ENCODE peak calls at places on chromosomes 3 and 15, in seven cellular contexts. B is SK-N-SH, T is sigmoid colon, I is HepG2, W is Panc1, F is breast epithelium, Q is spleen. K is an unnamed sample.

GRCh38 chr3:30043156-30043555 is 563.2 kb upstream of the TGFBR2 start:
- DNase-seq in B (no peak), T (no peak), I (no peak), W (no peak), F (no peak), Q (no peak), K (no peak)

GRCh38 chr3:161559177-161559998 is 62.8 kb downstream of the OTOL1 start:
- DNase-seq in B (no peak), T (no peak), I (peak; percentile 27), W (peak; percentile 46), F (no peak), Q (no peak), K (no peak)

GRCh38 chr3:71893702-71894479 is 108.9 kb upstream of the PROK2 start:
- DNase-seq in B (no peak), T (no peak), I (no peak), W (no peak), F (no peak), Q (no peak), K (no peak)

GRCh38 chr3:25293736-25294135 is 134.3 kb upstream of the RARB start:
- DNase-seq in B (no peak), T (no peak), I (no peak), W (no peak), F (no peak), Q (no peak), K (no peak)

GRCh38 chr3:31531465-31531991 is 1.2 kb upstream of the STT3B start:
- DNase-seq in B (no peak), T (no peak), I (no peak), W (no peak), F (no peak), Q (no peak), K (no peak)

GRCh38 chr3:44439499-44440295 is 37.8 kb downstream of the ZNF445 start:
- DNase-seq in B (peak; percentile 74), T (peak; percentile 93), I (peak; percentile 97), W (no peak), F (no peak), Q (peak; percentile 89), K (peak; percentile 85)

GRCh38 chr3:138082085-138082991 is 33.1 kb downstream of the DZIP1L start:
- DNase-seq in B (no peak), T (no peak), I (peak; percentile 22), W (no peak), F (no peak), Q (no peak), K (no peak)

GRCh38 chr15:90531147-90531546 is 1.4 kb downstream of the CRTC3 start:
- DNase-seq in B (peak; percentile 56), T (no peak), I (no peak), W (no peak), F (no peak), Q (no peak), K (no peak)

GRCh38 chr3:184347321-184348056 is 10.1 kb downstream of the FAM131A start:
- DNase-seq in B (no peak), T (no peak), I (no peak), W (no peak), F (no peak), Q (no peak), K (no peak)

GRCh38 chr3:8519156-8519555 is 17.5 kb downstream of the LMCD1 start:
- DNase-seq in B (no peak), T (no peak), I (no peak), W (no peak), F (no peak), Q (no peak), K (no peak)

GRCh38 chr3:119562307-119562961 is 3.0 kb upstream of the CD80 start:
- DNase-seq in B (no peak), T (no peak), I (no peak), W (no peak), F (no peak), Q (no peak), K (no peak)

GRCh38 chr3:37981348-37981664 is 9.3 kb upstream of the VILL start:
- DNase-seq in B (no peak), T (no peak), I (no peak), W (no peak), F (no peak), Q (no peak), K (no peak)

GRCh38 chr15:48777645-48778337 is 33.1 kb downstream of the CEP152 start:
- DNase-seq in B (no peak), T (no peak), I (no peak), W (no peak), F (no peak), Q (no peak), K (no peak)

DNA sequence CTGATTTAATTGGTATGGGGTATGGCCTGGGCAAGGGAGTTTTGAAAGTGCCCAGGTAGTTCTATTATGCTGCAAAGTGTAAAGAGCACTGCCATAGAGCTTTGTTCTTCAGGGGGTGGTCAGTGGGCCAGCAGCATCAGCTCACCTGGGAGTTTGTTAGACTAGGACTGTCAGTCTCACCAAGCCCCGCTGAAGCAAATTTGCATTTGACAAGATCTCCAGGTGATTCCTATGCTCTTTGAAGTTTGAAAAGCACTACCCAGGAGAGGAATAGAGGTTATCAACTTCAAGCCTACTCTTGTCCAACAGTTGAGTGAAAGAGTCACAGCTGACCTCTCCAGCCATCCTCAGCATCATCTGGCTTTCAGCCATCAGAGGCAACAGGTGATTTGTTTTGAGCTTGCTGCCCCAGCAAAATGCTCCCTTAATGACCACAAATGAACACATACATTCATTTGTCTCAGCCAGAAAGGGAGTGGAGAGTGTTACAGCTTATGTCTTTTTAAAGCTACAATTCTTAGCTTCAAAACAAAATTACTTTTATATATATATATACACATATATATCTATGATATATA is 8.0 kb downstream of the ZSCAN2 start:
- DNase-seq in B (no peak), T (peak; percentile 22), I (no peak), W (no peak), F (no peak), Q (no peak), K (no peak)
- TF ChIP-seq CTCF in B (no peak), T (no peak), I (no peak), W (no peak), F (no peak), Q (no peak), K (no peak)

DNA sequence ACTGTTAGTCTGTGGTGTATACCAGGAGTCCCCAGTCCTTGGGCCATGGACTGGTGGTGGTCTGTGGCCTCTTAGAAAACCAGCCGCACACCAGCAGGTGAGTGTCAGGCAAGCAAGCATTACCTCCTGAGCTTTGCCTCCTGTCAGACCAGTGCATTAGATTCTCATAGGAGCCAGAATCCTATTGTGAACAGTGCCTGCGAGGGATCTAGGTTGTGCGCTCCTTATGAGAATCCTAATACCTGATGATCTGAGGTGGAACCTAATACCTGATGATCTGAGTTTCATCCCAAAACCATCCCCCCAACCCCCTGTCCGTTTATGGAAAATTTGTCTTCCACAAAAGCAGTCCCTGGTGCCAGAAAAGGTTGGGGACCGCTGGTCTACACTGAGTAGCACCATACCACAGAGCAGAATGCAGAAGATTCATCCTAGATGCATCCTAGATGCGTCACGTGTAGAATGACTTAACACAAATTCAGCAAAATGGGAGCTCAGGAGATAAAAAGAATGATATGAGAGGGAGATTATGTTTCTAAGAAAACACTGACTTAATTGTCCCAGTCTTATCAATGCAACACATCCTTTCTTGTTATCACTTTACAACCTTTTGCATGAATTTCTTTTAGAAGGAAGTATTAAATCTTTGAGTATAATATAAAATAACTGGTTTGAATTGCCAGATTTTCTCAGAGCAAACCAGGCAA is 28.5 kb downstream of the SELENOT start:
- DNase-seq in B (no peak), T (no peak), I (no peak), W (no peak), F (no peak), Q (no peak), K (no peak)
- TF ChIP-seq POLR2AphosphoS5 in B (no peak), T (no peak), I (no peak), W (no peak), F (no peak), Q (no peak), K (no peak)

GRCh38 chr15:32148833-32149555 is 118.7 kb downstream of the CHRNA7 start:
- DNase-seq in B (no peak), T (no peak), I (no peak), W (no peak), F (no peak), Q (no peak), K (peak; percentile 77)
- TF ChIP-seq CTCF in B (no peak), T (no peak), I (no peak), W (no peak), F (no peak), Q (no peak), K (no peak)

DNA sequence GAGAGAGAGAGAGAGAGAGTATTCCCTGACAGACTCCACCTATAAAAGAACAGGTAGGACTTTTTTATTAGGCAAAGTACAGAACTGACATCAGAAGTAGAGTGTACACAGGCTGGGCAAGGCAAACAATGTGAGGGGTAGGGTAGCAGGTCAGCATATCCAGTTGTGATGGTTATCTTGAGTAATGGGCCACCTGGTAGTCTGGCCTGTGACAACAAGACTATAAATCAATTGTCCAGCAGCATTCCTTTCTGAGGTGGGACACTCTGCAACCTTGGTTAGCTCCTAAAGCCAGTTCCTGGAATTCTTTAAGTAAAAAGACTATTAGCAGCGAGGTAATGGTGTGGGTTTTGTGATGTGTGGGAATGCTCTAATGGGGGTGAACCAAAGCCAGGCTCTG is 14.9 kb upstream of the TMCC1 start:
- DNase-seq in B (no peak), T (no peak), I (peak; percentile 67), W (no peak), F (no peak), Q (no peak), K (no peak)
- TF ChIP-seq POLR2AphosphoS5 in B (no peak), T (no peak), I (no peak), W (no peak), F (no peak), Q (no peak), K (no peak)

GRCh38 chr3:55484191-55484644 is 2.9 kb downstream of the WNT5A start:
- DNase-seq in B (no peak), T (no peak), I (no peak), W (no peak), F (no peak), Q (no peak), K (peak; percentile 62)

GRCh38 chr3:55486857-55487375 is at the start of gene WNT5A:
- DNase-seq in B (peak; percentile 73), T (peak; percentile 67), I (no peak), W (no peak), F (no peak), Q (peak; percentile 79), K (peak; percentile 59)

GRCh38 chr3:55486101-55486856 is 827 bp downstream of the WNT5A start:
- DNase-seq in B (peak; percentile 54), T (peak; percentile 81), I (no peak), W (no peak), F (no peak), Q (peak; percentile 78), K (no peak)

GRCh38 chr3:55484741-55485207 is 2.3 kb downstream of the WNT5A start:
- DNase-seq in B (no peak), T (no peak), I (no peak), W (no peak), F (no peak), Q (no peak), K (no peak)

DNA sequence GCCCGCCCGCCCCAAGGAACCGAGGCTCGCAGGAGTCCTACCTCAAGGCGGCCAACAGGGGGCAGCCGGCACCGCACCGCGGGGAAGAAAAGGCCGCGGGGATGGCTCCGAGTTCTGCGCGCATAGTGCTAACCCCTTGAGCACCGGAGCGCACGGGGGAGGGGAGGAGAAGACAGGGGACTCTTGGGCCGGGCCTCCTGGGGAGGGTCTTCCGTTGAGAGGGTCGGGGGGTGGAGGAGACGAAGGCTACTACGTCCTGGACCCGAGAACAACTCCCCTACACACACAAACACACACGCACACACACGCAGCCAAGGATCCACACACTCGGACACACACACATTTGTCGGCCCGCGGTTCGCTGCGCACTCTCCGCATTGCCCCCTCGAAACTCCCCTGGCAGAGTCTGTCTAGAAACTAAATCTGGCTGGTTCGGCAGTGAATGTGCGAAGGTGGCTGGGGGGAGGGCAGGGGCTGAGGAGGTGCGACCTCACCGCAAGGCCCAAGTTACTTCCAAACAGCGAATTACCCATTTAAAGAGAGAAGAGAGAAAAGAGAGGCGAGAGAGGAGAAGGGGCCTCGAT is 1.8 kb downstream of the WNT5A start:
- DNase-seq in B (peak; percentile 92), T (peak; percentile 91), I (peak; percentile 24), W (no peak), F (peak; percentile 86), Q (peak; percentile 86), K (no peak)
- TF ChIP-seq CTCF in B (peak; percentile 47), T (peak; percentile 95), I (peak; percentile 73), W (peak; percentile 82), F (no peak), Q (no peak), K (no peak)